ENCODE peak calls at places on chromosomes 7 and 10, in four cellular contexts. Y is suprapubic skin, W is cardiac muscle cell, Q is brain microvascular endothelial cell. E is an unnamed sample.

GRCh38 chr10:68562666-68563522 is 2.8 kb downstream of the TET1 start:
- DNase-seq in Y (no peak), W (peak), Q (no peak), E (peak)

GRCh38 chr10:13759167-13759566 is 172.4 kb downstream of the PRPF18 start:
- DNase-seq in Y (no peak), W (no peak), Q (no peak), E (peak)

GRCh38 chr10:16689227-16689626 is 128.0 kb downstream of the RSU1 start:
- DNase-seq in Y (no peak), W (peak), Q (no peak), E (no peak)

GRCh38 chr7:106668853-106669539 is 8.0 kb upstream of the CCDC71L start:
- DNase-seq in Y (no peak), W (no peak), Q (no peak), E (no peak)

GRCh38 chr7:131690446-131690845 is 134.0 kb upstream of the PODXL start:
- DNase-seq in Y (no peak), W (no peak), Q (no peak), E (no peak)

GRCh38 chr10:106836923-106837322 is 327.6 kb downstream of the SORCS1 start:
- DNase-seq in Y (no peak), W (no peak), Q (no peak), E (no peak)

GRCh38 chr10:124996127-124996853 is 54.4 kb downstream of the ZRANB1 start:
- DNase-seq in Y (no peak), W (no peak), Q (no peak), E (no peak)

GRCh38 chr10:117432866-117433265 is 57.6 kb upstream of the PDZD8 start:
- DNase-seq in Y (no peak), W (no peak), Q (no peak), E (no peak)

DNA sequence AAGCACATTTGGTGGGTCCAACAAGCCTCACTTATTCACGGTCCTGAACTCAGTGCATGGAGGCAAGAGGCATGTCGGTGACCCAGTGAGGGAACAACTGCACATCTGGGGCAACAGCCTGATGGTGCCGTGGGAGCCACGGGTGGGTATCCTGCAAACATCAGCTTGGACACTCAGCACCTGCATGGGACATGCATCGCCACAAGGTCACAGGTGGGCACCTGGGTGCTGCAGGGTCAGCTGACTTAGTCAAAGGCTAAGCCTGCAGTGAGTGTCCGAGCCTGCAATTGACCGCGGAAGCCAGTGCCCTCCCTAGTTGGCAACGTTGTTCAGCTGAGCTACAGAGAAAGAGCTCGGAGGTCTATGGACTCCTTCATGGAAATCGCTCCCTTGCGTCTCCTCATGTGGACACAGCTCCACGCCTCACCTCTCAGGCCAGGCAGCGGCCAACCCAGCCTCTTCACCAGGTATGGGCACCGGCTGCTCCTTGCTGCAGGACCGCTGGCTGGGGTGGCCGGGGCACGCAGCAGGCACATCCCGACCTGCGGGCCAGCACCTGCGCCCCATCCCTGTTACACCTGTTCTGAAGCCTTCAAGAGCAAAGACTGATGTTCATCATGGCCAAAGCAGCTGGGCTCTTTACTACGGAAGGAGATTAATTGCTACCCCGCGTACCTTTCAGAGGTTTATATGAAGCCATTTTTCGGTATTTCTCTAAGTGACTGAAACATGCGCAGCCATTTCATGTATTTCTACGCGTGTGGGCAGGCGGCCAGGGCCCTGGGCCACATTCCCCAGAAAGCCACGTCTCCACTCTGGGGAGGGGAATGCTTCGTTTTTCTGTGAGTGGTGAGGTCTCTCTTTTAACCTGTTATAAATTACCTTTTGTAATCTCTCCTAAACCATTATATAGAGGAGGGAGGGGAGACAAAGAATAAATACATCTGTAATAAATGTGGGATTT is 380.7 kb downstream of the DNAJB6 start:
- DNase-seq in Y (no peak), W (no peak), Q (no peak), E (no peak)
- TF ChIP-seq CTCF in Y (no peak), W (no peak), Q (no peak), E (no peak)

DNA sequence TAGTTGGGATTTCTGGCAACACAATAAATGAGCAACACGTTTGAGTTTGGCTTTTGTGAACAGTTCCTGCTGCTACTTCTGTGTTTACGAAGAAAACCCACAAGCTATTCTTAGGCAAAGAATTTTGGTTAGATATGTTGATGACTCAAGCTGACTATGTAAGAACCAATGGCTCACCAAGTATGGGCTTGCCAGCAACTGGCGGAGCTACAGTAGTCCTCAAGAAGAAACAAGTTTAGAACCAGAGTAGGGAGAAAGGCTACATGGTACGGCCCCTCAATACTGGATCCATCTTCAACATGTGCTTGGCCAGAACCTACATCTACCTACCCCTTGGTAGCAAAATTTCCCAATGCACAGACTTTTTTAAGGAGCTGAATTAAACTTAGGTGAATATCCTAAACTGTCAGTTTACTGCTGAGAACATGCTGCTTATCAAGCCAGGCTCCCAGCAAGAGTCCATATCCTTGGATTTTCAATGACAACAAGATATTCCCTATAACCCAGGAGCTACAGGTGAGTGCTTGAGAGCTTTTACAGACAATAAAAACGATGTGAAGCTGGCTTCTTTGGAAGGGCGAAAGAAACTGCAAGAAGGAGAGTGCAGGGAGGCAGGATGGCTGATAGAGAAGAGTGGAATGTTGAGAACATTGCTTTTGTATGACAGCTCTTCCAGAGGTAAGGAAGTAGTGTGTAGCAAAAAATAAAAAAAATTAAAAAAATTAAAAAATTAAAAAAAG is 74.3 kb upstream of the ASAH2 start:
- DNase-seq in Y (peak), W (peak), Q (peak), E (peak)
- H3K4me3 ChIP-seq in Y (no peak), W (no peak), Q (no peak), E (no peak)

DNA sequence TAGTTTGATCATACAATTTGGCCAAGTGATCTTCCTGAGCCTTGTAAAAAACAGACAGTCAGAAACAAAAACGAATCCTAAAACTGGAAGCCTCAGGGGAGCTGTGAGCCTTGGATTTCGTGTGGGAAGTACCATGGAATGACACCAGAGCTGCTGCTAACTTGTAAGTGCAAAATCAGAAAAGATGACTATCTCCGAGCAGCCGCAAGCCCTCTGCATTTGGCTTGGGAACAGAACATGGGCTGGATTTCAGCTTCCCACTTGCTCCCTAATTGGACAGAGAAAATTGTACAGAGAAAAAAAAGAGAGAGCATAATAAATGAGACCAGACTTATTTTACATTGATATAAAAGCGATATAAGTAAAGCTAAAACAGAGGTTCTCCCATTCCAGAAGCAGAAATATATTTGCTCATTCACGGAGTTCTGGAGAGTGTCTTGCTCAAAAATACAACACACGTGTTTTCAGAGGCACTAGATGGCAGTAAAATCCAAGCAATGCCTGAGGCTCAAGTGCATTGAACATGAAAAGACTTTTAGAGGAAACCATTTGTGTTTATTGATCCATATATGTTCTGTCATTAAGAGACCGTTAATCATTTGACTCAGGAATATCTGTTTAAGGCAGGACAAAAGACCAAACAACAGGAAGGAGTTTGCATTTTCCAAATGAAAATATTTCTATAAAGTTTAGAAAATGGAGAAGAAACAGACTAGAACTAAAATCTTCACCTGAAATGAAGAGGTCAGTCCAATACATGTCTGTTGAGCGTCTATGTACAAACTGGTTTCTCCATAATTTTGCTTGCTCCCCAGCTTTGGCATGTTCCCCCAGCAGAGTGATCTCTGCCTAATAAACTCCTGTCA is 78.3 kb upstream of the SLC26A5 start:
- DNase-seq in Y (no peak), W (peak), Q (peak), E (peak)
- TF ChIP-seq CTCF in Y (no peak), W (peak), Q (peak), E (peak)

GRCh38 chr7:5360451-5360850 is 63.2 kb downstream of the TNRC18 start:
- DNase-seq in Y (no peak), W (no peak), Q (no peak), E (no peak)

GRCh38 chr7:5361446-5362155 is 62.0 kb downstream of the TNRC18 start:
- DNase-seq in Y (no peak), W (no peak), Q (no peak), E (no peak)

GRCh38 chr7:5359344-5359743 is 64.3 kb downstream of the TNRC18 start:
- DNase-seq in Y (no peak), W (no peak), Q (no peak), E (no peak)

GRCh38 chr7:5362466-5362865 is 61.2 kb downstream of the TNRC18 start:
- DNase-seq in Y (no peak), W (no peak), Q (no peak), E (no peak)

DNA sequence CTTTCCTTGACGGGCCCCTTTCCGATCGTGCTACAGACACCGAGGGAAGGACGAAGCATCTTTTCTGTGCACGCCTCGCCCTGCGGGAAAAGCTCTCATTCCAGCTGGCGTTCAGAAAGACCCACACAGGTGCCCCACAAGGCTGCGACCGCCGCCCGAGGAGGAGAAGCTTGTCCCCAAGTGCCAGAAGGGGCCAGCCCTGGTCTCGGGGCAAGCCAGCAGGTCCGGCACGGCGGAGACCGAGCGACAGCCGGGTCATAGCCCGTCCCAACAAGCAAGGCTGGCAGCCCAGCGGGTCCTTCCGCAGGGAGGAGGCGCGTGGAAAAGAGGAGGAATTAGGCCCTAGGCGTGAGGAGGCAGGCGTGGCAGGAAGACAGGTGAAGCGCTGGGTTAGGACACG is 62.7 kb downstream of the TNRC18 start:
- DNase-seq in Y (no peak), W (no peak), Q (no peak), E (no peak)
- H3K4me3 ChIP-seq in Y (no peak), W (no peak), Q (no peak), E (no peak)

DNA sequence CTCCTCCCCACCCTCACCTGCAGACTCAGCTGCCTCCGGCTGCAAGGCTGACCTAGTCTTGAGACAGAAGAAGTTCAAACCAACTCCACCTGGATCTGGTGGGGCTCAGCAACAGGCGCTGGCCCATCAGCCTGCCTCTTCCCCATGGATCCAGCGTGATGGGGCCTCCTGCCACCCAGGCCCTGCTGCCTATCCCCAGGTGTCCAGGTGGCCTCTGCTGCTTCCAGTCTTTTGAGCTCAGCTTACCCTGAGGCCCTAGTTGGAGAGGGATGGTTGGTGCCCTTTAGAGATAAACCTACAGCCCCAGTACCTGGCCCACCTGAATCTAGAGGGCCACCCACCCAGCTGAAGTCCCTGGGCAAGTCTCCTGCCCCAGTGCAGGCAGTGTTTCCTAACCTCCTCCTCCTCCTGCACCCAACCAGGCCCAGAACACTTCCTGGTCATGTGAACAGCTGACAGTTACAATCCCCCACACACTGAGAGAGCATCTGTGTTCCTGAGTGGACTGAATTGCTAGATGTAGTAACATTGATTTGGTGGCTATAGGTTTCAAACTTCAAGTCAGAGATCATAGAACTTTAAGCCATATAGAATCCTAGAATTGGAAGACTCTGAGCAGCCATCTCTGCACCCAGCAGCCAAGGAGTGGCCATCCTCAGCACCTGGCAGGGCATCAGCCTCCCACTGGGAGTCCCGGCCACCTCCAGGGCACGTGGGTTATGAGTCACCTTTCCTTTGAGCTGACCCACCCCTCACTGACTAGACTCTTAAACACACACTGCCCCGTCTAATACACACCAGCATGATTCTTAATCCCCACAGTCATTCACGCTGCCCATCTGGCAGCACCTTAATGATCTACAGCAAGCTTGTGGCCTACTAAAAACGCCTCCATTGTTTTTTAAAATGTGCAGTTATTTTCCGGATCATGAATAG is 51.9 kb downstream of the ALOX5 start:
- DNase-seq in Y (no peak), W (no peak), Q (no peak), E (no peak)
- TF ChIP-seq CTCF in Y (no peak), W (no peak), Q (no peak), E (no peak)